ENCODE peak calls at places on chromosomes 3 and 15, in ten cellular contexts. J, Z, E, C, O, N, V, I, T and W are unnamed samples.

GRCh38 chr15:27694506-27695077 is 404.5 kb downstream of the OCA2 start:
- DNase-seq in J (no peak), Z (no peak), E (no peak), C (no peak), O (no peak), N (no peak), V (no peak), I (no peak), T (no peak), W (no peak)

GRCh38 chr15:50881121-50882048 is 27.1 kb upstream of the AP4E1 start:
- DNase-seq in J (no peak), Z (no peak), E (no peak), C (no peak), O (no peak), N (no peak), V (no peak), I (no peak), T (no peak), W (no peak)

GRCh38 chr3:140128217-140129137 is 193.5 kb downstream of the CLSTN2 start:
- DNase-seq in J (no peak), Z (no peak), E (no peak), C (no peak), O (no peak), N (peak; percentile 81), V (peak; percentile 60), I (no peak), T (peak; percentile 29), W (peak; percentile 14)

GRCh38 chr3:151315136-151315535 is 1.5 kb downstream of the GPR87 start:
- DNase-seq in J (no peak), Z (no peak), E (no peak), C (no peak), O (no peak), N (no peak), V (no peak), I (no peak), T (no peak), W (no peak)

GRCh38 chr15:61655881-61656280 is 404.4 kb downstream of the VPS13C start:
- DNase-seq in J (no peak), Z (no peak), E (no peak), C (no peak), O (no peak), N (no peak), V (no peak), I (no peak), T (no peak), W (no peak)

GRCh38 chr3:38404286-38404685 is 49.4 kb upstream of the ACVR2B start:
- DNase-seq in J (no peak), Z (no peak), E (no peak), C (no peak), O (no peak), N (no peak), V (no peak), I (no peak), T (no peak), W (no peak)

GRCh38 chr15:52256366-52256765 is 39.2 kb downstream of the MYO5C start:
- DNase-seq in J (no peak), Z (peak; percentile 62), E (peak; percentile 69), C (peak; percentile 68), O (peak; percentile 59), N (peak; percentile 87), V (peak; percentile 79), I (peak; percentile 45), T (peak; percentile 55), W (peak; percentile 16)

GRCh38 chr15:93861413-93861812 is 369.9 kb upstream of the MCTP2 start:
- DNase-seq in J (peak; percentile 58), Z (no peak), E (no peak), C (no peak), O (no peak), N (no peak), V (no peak), I (no peak), T (no peak), W (no peak)

GRCh38 chr3:129345281-129345680 is 66.6 kb downstream of the HMCES start:
- DNase-seq in J (peak; percentile 14), Z (no peak), E (no peak), C (no peak), O (no peak), N (no peak), V (no peak), I (no peak), T (no peak), W (no peak)

GRCh38 chr3:168061332-168061996 is 34.3 kb downstream of the GOLIM4 start:
- DNase-seq in J (no peak), Z (no peak), E (no peak), C (no peak), O (no peak), N (no peak), V (no peak), I (no peak), T (no peak), W (no peak)

GRCh38 chr3:177443469-177443868 is 246.2 kb upstream of the TBL1XR1 start:
- DNase-seq in J (no peak), Z (peak; percentile 72), E (no peak), C (no peak), O (no peak), N (no peak), V (no peak), I (no peak), T (peak; percentile 76), W (no peak)

GRCh38 chr3:12742330-12743107 is 16.5 kb downstream of the TMEM40 start:
- DNase-seq in J (no peak), Z (no peak), E (no peak), C (no peak), O (no peak), N (no peak), V (no peak), I (no peak), T (no peak), W (no peak)

GRCh38 chr3:12744326-12744725 is 14.7 kb downstream of the TMEM40 start:
- DNase-seq in J (no peak), Z (no peak), E (no peak), C (no peak), O (no peak), N (no peak), V (no peak), I (no peak), T (no peak), W (no peak)

GRCh38 chr3:12737853-12738252 is 21.2 kb downstream of the TMEM40 start:
- DNase-seq in J (no peak), Z (no peak), E (no peak), C (no peak), O (no peak), N (no peak), V (no peak), I (no peak), T (no peak), W (no peak)

GRCh38 chr3:12743583-12743982 is 15.5 kb downstream of the TMEM40 start:
- DNase-seq in J (no peak), Z (no peak), E (no peak), C (no peak), O (no peak), N (no peak), V (no peak), I (no peak), T (no peak), W (no peak)

DNA sequence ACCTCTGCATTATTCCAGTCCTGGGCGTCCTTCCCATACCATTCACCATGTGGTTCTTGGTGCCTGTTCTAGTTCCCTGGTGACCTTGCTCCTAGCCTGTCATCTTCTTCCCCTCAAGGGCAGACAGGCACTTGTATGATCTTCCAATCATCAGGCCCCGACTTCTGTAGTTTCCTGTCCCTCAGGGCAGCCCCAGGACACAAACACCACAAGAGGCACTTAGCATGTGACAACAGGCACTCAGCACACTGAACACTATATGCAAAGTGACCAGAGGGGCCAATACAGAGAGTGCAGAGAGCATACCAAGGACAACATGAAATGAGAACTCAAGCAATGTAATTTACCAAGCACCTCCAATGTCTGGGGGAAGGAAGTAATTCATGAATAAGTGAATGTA is 17.9 kb downstream of the TMEM40 start:
- DNase-seq in J (no peak), Z (no peak), E (no peak), C (no peak), O (no peak), N (no peak), V (no peak), I (no peak), T (no peak), W (no peak)
- H3K27ac ChIP-seq in J (peak overlapping the region; percentile 22), Z (no peak overlapping the region), E (no peak overlapping the region), C (no peak overlapping the region), O (no peak overlapping the region), N (no peak overlapping the region), V (no peak overlapping the region), I (no peak overlapping the region), T (no peak overlapping the region), W (no peak overlapping the region)

GRCh38 chr3:42123012-42123581 is 31.9 kb downstream of the TRAK1 start:
- DNase-seq in J (no peak), Z (peak; percentile 49), E (no peak), C (no peak), O (no peak), N (no peak), V (no peak), I (no peak), T (peak; percentile 44), W (no peak)
- H3K27ac ChIP-seq in J (peak overlapping the region; percentile 40), Z (peak overlapping the region; percentile 81), E (peak overlapping the region; percentile 40), C (peak overlapping the region; percentile 27), O (peak overlapping the region; percentile 43), N (peak overlapping the region; percentile 63), V (peak overlapping the region; percentile 29), I (no peak overlapping the region), T (no peak overlapping the region), W (no peak overlapping the region)

GRCh38 chr15:99108993-99109392 is 4.1 kb downstream of the SYNM start:
- DNase-seq in J (no peak), Z (no peak), E (no peak), C (no peak), O (peak; percentile 16), N (no peak), V (no peak), I (no peak), T (no peak), W (no peak)
- H3K27ac ChIP-seq in J (peak overlapping the region; percentile 97), Z (peak overlapping the region; percentile 77), E (no peak overlapping the region), C (no peak overlapping the region), O (no peak overlapping the region), N (no peak overlapping the region), V (no peak overlapping the region), I (no peak overlapping the region), T (no peak overlapping the region), W (no peak overlapping the region)

GRCh38 chr15:84657748-84658079 is 285 bp downstream of the NMB start:
- DNase-seq in J (no peak), Z (no peak), E (no peak), C (no peak), O (no peak), N (peak; percentile 24), V (no peak), I (no peak), T (no peak), W (no peak)

GRCh38 chr15:84659904-84660781 is 2.1 kb upstream of the NMB start:
- DNase-seq in J (no peak), Z (no peak), E (no peak), C (no peak), O (no peak), N (no peak), V (no peak), I (no peak), T (no peak), W (no peak)

GRCh38 chr15:84658788-84659411 is 901 bp upstream of the NMB start:
- DNase-seq in J (no peak), Z (no peak), E (no peak), C (no peak), O (no peak), N (no peak), V (no peak), I (no peak), T (no peak), W (no peak)

GRCh38 chr15:84656972-84657371 is 1.0 kb downstream of the NMB start:
- DNase-seq in J (no peak), Z (no peak), E (no peak), C (no peak), O (no peak), N (no peak), V (no peak), I (no peak), T (peak; percentile 49), W (no peak)

GRCh38 chr15:84658080-84658787 is at the start of gene NMB:
- DNase-seq in J (peak; percentile 88), Z (peak; percentile 64), E (peak; percentile 52), C (peak; percentile 83), O (peak; percentile 58), N (peak; percentile 97), V (peak; percentile 82), I (peak; percentile 39), T (peak; percentile 88), W (peak; percentile 39)
- H3K27ac ChIP-seq in J (peak within 1 kb of the TSS; percentile 58), Z (peak within 1 kb of the TSS; percentile 87), E (peak within 1 kb of the TSS; percentile 61), C (peak within 1 kb of the TSS; percentile 58), O (peak within 1 kb of the TSS; percentile 81), N (peak within 1 kb of the TSS; percentile 86), V (peak within 1 kb of the TSS; percentile 76), I (peak within 1 kb of the TSS; percentile 75), T (peak within 1 kb of the TSS; percentile 83), W (no peak within 1 kb of the TSS)